ENCODE peak calls at places on chromosomes 1 and 21, in four cellular contexts. J, H, D and A are unnamed samples.

GRCh38 chr1:39130297-39130696 is 74.2 kb upstream of the MACF1 start:
- DNase-seq in H (no peak), J (no peak), D (no peak), A (peak; percentile 87)

GRCh38 chr1:153443486-153443885 is 17.0 kb downstream of the S100A7 start:
- DNase-seq in H (no peak), J (no peak), D (no peak), A (no peak)

GRCh38 chr1:9687120-9687875 is 35.8 kb downstream of the PIK3CD start:
- DNase-seq in J (peak; percentile 57), H (peak; percentile 97), D (no peak), A (peak; percentile 92)

GRCh38 chr1:57015071-57015470 is 49.3 kb upstream of the C8B start:
- DNase-seq in H (no peak), J (no peak), D (no peak), A (no peak)

GRCh38 chr1:228544021-228544850 is 57.1 kb downstream of the RNF187 start:
- DNase-seq in H (no peak), D (no peak), J (no peak), A (no peak)

GRCh38 chr21:45477176-45478114 is 64.8 kb downstream of the SLC19A1 start:
- DNase-seq in J (no peak), H (no peak), D (no peak), A (no peak)

GRCh38 chr1:86648255-86648654 is 56.1 kb upstream of the SH3GLB1 start:
- DNase-seq in H (no peak), D (no peak), J (no peak), A (peak; percentile 80)

GRCh38 chr1:41712687-41713086 is 206.0 kb downstream of the HIVEP3 start:
- DNase-seq in J (no peak), D (no peak), H (no peak), A (no peak)

GRCh38 chr1:42322577-42322976 is 12.5 kb downstream of the FOXJ3 start:
- DNase-seq in H (no peak), J (no peak), D (no peak), A (peak; percentile 49)

GRCh38 chr1:29789221-29789909 is 553.0 kb downstream of the PTPRU start:
- DNase-seq in H (no peak), D (no peak), J (no peak), A (peak; percentile 23)

GRCh38 chr1:74673351-74674111 is at the start of gene ERICH3:
- DNase-seq in D (no peak), J (no peak), H (no peak), A (no peak)

GRCh38 chr1:153616144-153616884 is at the start of gene S100A14:
- DNase-seq in J (no peak), H (peak; percentile 61), D (no peak), A (no peak)

DNA sequence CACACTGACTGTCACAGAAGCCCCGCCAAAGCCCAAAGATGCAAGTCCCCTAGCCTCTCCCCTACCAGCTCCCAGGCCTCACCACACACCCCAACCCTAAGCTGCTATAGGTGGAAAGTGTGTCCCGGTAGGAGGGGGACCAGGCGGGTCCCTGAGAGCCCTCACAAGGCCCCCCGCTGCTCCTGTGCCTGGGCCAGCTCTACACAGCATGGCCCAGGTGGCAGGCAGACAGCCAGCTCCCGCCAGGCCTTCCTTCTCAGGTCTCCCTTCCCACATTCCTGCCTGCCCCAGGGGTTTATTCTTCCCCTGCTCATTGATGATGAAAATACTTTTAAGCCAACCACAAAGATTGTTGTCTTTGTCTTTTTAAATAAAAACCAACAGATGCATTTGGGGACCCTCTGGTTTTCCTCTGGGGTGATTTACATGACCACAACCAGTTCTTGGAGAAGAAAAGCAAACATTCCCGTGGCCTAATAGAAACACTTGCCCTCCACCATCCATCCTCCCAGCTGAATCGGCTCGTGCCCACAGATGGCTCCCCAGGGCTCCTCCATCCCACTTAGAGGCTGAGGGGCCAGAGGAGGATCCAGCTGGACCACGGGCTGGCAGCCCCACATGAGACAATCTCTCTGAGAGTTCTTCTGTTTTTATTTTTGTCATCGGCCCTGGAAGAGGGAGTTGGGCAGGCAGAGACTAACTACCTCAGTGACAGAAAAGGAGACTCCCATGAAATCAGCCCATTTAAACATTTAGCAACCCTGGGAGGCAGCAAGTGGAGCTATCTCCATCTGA is 93.1 kb downstream of the DMRTB1 start:
- DNase-seq in J (no peak), D (no peak), H (no peak), A (peak; percentile 35)
- TF ChIP-seq ELK1 in J (no peak), D (no peak), H (no peak), A (no peak)

GRCh38 chr1:183129921-183130675 is 56.0 kb upstream of the LAMC2 start:
- DNase-seq in J (no peak), H (no peak), D (no peak), A (no peak)
- TF ChIP-seq ELK1 in J (no peak), H (no peak), D (no peak), A (no peak)

GRCh38 chr1:51636765-51637522 is 20.1 kb downstream of the OSBPL9 start:
- DNase-seq in J (no peak), H (no peak), D (no peak), A (peak; percentile 91)

GRCh38 chr1:51638350-51638749 is 21.5 kb downstream of the OSBPL9 start:
- DNase-seq in D (no peak), H (no peak), J (no peak), A (no peak)

GRCh38 chr1:51635611-51636010 is 18.7 kb downstream of the OSBPL9 start:
- DNase-seq in J (no peak), H (no peak), D (no peak), A (no peak)

GRCh38 chr1:51634618-51635017 is 17.7 kb downstream of the OSBPL9 start:
- DNase-seq in H (no peak), J (no peak), D (peak; percentile 38), A (no peak)

DNA sequence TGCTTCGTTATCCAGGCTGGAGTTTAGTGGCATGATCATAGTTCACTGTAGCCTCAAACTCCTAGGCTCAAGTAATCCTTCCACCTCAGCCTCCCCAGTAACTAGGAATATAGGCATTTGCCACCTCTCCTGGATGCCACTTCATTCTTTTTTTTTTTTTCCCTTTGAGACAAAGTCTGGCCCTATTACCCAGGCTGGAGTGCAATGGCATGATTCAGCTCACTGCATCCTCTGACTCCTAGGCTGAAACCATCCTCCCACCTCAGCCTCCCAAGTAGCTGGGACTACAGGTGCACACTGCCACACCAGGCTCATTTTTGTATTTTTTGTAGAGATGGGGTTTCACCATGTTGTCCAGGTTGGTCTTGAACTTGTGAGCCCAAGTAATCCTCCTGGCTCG is 19.3 kb downstream of the OSBPL9 start:
- DNase-seq in D (no peak), J (no peak), H (no peak), A (no peak)
- TF ChIP-seq ELK1 in D (no peak), J (no peak), H (no peak), A (no peak)

DNA sequence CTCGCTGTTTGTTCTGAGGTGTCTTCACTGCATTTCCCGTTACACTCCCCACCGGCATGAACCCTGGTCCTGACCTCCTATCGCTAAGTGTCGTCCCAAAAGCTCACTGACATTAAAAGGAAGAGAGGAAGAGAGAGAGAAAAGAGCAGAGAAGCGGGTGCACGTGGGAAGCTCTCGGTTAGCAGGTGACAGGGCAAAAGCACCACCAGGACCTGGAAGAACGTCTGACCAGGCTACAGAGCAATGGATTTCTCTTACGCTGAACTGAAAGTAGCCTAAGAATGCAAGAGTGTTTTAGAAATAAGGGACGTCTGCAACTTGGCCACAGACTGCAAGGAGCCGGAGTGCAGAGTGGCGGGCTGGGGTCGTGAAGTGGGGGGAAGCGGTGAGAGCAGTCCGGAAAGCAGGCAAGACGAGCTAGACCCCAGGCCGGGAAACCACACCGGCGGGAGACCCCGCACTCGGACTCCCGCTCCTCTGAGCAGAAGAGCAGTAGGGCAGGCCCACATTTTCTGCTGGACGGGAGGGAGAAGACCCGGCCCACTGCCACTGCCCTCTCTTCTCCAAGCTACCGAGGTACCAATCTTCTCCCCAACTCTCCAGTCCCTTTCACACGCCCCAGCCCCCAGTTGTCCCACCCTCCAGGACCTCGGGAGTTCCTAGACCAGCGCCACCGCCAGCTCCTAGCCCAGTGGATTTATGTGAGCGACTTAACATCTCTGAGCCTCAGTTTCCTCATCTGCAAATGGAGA is 8.3 kb upstream of the MPZL1 start:
- DNase-seq in J (no peak), H (no peak), D (no peak), A (peak; percentile 24)
- TF ChIP-seq ELK1 in J (no peak), H (no peak), D (no peak), A (no peak)

GRCh38 chr1:91015358-91015780 is 6.5 kb downstream of the ZNF644 start:
- DNase-seq in J (no peak), D (no peak), H (no peak), A (no peak)
- TF ChIP-seq ELK1 in J (no peak), D (no peak), H (no peak), A (no peak)

GRCh38 chr1:60866884-60867648 is 215.3 kb upstream of the NFIA start:
- DNase-seq in H (no peak), D (no peak), J (no peak), A (no peak)

GRCh38 chr1:60870269-60870668 is 212.1 kb upstream of the NFIA start:
- DNase-seq in J (no peak), H (no peak), D (no peak), A (no peak)

GRCh38 chr1:60866251-60866650 is 216.1 kb upstream of the NFIA start:
- DNase-seq in J (no peak), H (no peak), D (no peak), A (no peak)

GRCh38 chr1:60869264-60869663 is 213.1 kb upstream of the NFIA start:
- DNase-seq in J (no peak), D (no peak), H (no peak), A (no peak)

DNA sequence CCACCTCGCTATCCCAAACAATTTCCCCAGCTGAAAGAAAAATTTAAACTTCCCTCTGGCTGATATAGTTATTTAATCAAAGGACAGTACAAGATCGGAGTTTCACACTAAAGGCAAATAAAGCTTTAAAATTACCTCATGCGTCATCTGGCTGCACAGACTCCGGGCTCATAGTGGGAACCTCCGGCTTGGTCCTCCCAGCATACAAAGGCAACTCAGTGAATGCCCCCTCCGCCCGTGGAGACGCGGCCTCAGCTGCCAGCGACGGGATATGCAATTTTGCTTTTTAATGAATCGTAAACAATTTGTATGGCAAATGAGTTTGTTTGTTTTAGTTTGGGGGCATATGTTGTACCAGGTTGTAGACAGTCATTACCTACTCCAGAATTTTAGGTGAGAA is 214.6 kb upstream of the NFIA start:
- DNase-seq in J (no peak), H (no peak), D (no peak), A (no peak)
- TF ChIP-seq ELK1 in J (no peak), H (no peak), D (no peak), A (no peak)

DNA sequence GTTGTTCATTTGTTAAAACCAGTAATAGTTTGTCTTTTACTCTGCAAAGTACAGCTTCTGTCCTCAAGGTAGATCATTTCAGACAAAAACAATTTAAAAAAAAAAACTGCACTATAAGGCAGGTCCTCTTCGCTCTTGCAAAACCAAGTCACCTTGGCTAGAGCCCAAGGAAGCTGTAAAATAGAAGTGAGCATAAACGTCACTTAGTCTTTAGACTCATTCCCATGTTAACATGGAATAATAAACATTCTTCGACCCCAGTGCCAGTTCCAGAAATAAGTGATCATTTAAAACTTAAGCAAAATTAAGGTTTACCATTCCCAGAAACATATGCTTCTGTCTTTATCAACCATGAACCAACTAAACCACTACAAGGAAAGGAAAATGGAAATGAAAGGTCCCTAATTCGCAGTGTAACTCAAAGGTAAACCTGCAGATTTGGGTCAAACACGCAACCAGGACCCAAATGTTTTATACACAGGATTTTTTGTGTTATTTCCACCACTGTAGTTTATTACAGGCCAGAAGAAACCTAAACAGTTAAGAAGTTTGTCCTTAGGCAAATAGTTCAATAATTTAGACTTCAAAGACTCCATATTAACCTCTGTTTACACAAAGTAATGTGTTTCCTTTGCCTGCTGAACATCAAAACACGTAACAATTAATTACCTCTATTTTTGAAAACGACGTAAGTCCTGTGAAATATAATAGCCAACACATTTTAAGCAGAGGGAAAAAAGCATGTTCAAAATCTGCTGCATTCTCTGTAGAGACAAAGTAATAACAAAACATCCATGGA is 54.6 kb downstream of the TGFBR3 start:
- DNase-seq in H (no peak), D (no peak), J (no peak), A (peak; percentile 86)
- TF ChIP-seq ELK1 in H (no peak), D (no peak), J (no peak), A (no peak)